ENCODE peak calls at places on chromosomes 7 and 10, in nine cellular contexts. A is endodermal cell, J is GM13976, D is thoracic aorta, X is HFF-Myc, Z is tibial artery, L is endothelial cell, W is astrocyte of the spinal cord, C is AG04449. N is an unnamed sample.

GRCh38 chr10:78957471-78958039 is 111.2 kb upstream of the ZMIZ1 start:
- DNase-seq in A (no peak), J (no peak), D (no peak), X (no peak), Z (no peak), L (no peak), W (peak), C (no peak), N (no peak)

GRCh38 chr7:73342645-73343044 is 14.7 kb downstream of the FKBP6 start:
- DNase-seq in A (peak), J (no peak), D (no peak), X (no peak), Z (no peak), L (peak), W (peak), C (no peak), N (peak)

GRCh38 chr7:80771523-80771922 is 133.1 kb downstream of the CD36 start:
- DNase-seq in A (no peak), J (no peak), D (no peak), X (no peak), Z (no peak), L (no peak), W (peak), C (no peak), N (no peak)

GRCh38 chr10:69446650-69447151 is 4.6 kb upstream of the TSPAN15 start:
- DNase-seq in A (no peak), J (no peak), D (no peak), X (peak), Z (no peak), L (no peak), W (peak), C (peak), N (peak)

GRCh38 chr7:44765579-44766415 is 17.1 kb downstream of the ZMIZ2 start:
- DNase-seq in A (no peak), J (peak), D (no peak), X (no peak), Z (no peak), L (no peak), W (no peak), C (no peak), N (no peak)

GRCh38 chr10:26550774-26551526 is 112.8 kb downstream of the APBB1IP start:
- DNase-seq in A (peak), J (no peak), D (no peak), X (no peak), Z (no peak), L (no peak), W (no peak), C (no peak), N (peak)

GRCh38 chr10:11930342-11930978 is 107.3 kb downstream of the PROSER2 start:
- DNase-seq in A (no peak), J (no peak), D (no peak), X (no peak), Z (no peak), L (no peak), W (no peak), C (no peak), N (no peak)

GRCh38 chr10:119199231-119199992 is 8.0 kb upstream of the GRK5 start:
- DNase-seq in A (peak), J (peak), D (no peak), X (peak), Z (peak), L (peak), W (peak), C (peak), N (peak)

GRCh38 chr10:107103174-107104025 is 61.1 kb downstream of the SORCS1 start:
- DNase-seq in A (no peak), J (no peak), D (no peak), X (no peak), Z (no peak), L (no peak), W (no peak), C (no peak), N (no peak)

GRCh38 chr10:5888843-5889623 is 660 bp downstream of the ANKRD16 start:
- DNase-seq in A (peak), J (peak), D (no peak), X (no peak), Z (peak), L (peak), W (peak), C (no peak), N (peak)

GRCh38 chr10:110074986-110075664 is 67.3 kb downstream of the ADD3 start:
- DNase-seq in A (no peak), J (no peak), D (no peak), X (peak), Z (no peak), L (no peak), W (peak), C (peak), N (no peak)
- TF ChIP-seq CTCF in A (no peak), J (no peak), D (no peak), X (no peak), Z (no peak), L (no peak), W (no peak), C (no peak), N (no peak)

DNA sequence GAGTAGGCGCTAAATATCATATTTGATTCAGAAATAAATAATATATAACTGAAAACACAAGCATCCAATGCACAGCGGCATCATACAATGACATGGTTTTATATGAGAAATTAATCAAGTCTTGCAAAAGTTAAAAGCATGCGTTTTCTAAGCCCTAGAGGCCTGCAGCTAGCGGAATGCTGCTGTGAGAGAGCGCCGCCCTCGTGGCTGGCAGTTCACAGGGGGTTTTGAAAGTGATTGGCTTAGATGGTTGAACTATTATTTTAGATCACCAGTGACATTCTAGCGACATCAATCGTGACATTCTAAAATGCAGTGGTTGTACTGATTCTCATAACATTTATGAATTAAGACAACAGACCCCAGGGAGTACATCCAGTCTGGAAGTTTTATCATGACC is 235.2 kb upstream of the MGMT start:
- DNase-seq in A (no peak), J (no peak), D (no peak), X (no peak), Z (no peak), L (no peak), W (no peak), C (no peak), N (no peak)
- TF ChIP-seq CTCF in A (peak), J (no peak), D (no peak), X (no peak), Z (no peak), L (no peak), W (no peak), C (no peak), N (no peak)

GRCh38 chr10:14878266-14879054 is at the start of gene SUV39H2:
- DNase-seq in A (peak), J (peak), D (peak), X (peak), Z (peak), L (peak), W (peak), C (no peak), N (peak)
- TF ChIP-seq CTCF in A (no peak), J (no peak), D (no peak), X (no peak), Z (no peak), L (no peak), W (no peak), C (no peak), N (no peak)

GRCh38 chr7:100839361-100839760 is 12.0 kb upstream of the EPHB4 start:
- DNase-seq in A (no peak), J (no peak), D (no peak), X (no peak), Z (no peak), L (no peak), W (no peak), C (no peak), N (no peak)
- TF ChIP-seq CTCF in A (no peak), J (no peak), D (no peak), X (no peak), Z (no peak), L (no peak), W (no peak), C (no peak), N (no peak)

GRCh38 chr7:133535308-133535707 is 282.4 kb downstream of the EXOC4 start:
- DNase-seq in A (no peak), J (no peak), D (no peak), X (no peak), Z (no peak), L (no peak), W (no peak), C (no peak), N (no peak)

GRCh38 chr7:133530682-133531081 is 277.8 kb downstream of the EXOC4 start:
- DNase-seq in A (no peak), J (no peak), D (no peak), X (peak), Z (no peak), L (no peak), W (peak), C (peak), N (no peak)

GRCh38 chr7:133528796-133529195 is 275.9 kb downstream of the EXOC4 start:
- DNase-seq in A (no peak), J (no peak), D (no peak), X (no peak), Z (no peak), L (no peak), W (no peak), C (no peak), N (no peak)

GRCh38 chr7:133534816-133535215 is 281.9 kb downstream of the EXOC4 start:
- DNase-seq in A (no peak), J (no peak), D (no peak), X (no peak), Z (no peak), L (no peak), W (no peak), C (no peak), N (no peak)

GRCh38 chr7:133529861-133530260 is 277.0 kb downstream of the EXOC4 start:
- DNase-seq in A (no peak), J (no peak), D (no peak), X (no peak), Z (no peak), L (no peak), W (no peak), C (no peak), N (no peak)
- TF ChIP-seq CTCF in A (no peak), J (no peak), D (no peak), X (no peak), Z (no peak), L (no peak), W (no peak), C (no peak), N (no peak)

GRCh38 chr10:93026072-93026471 is 34.5 kb upstream of the CYP26C1 start:
- DNase-seq in A (no peak), J (no peak), D (no peak), X (no peak), Z (no peak), L (no peak), W (no peak), C (no peak), N (no peak)
- TF ChIP-seq CTCF in A (no peak), J (no peak), D (no peak), X (no peak), Z (no peak), L (no peak), W (no peak), C (no peak), N (no peak)

GRCh38 chr10:34489436-34489835 is 325.7 kb downstream of the PARD3 start:
- DNase-seq in A (no peak), J (no peak), D (no peak), X (peak), Z (no peak), L (no peak), W (no peak), C (no peak), N (no peak)

GRCh38 chr10:34491666-34492065 is 323.4 kb downstream of the PARD3 start:
- DNase-seq in A (no peak), J (no peak), D (no peak), X (no peak), Z (no peak), L (no peak), W (peak), C (no peak), N (no peak)

GRCh38 chr10:34492081-34492480 is 323.0 kb downstream of the PARD3 start:
- DNase-seq in A (no peak), J (no peak), D (no peak), X (no peak), Z (no peak), L (no peak), W (no peak), C (no peak), N (no peak)

GRCh38 chr10:34488476-34489130 is 326.5 kb downstream of the PARD3 start:
- DNase-seq in A (no peak), J (no peak), D (no peak), X (no peak), Z (no peak), L (no peak), W (no peak), C (no peak), N (no peak)

DNA sequence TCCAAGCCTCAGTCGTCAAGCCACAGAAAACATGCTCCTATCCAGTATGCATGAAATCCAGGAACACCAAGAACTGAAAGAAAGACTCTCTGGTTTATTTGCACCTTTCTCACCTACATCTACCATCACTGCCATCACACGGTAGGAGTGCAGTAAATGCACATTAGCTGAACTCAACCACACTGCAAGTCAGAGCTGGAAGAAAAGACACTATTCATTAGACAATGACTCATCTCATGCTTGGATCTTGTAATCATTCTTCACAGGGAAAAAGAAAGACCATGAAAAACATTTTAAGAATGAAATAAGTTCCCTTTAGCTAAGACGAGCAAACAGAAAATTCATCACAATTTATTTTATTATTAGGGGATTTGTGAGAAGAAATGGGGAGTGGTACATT is 325.1 kb downstream of the PARD3 start:
- DNase-seq in A (no peak), J (no peak), D (no peak), X (peak), Z (no peak), L (no peak), W (peak), C (peak), N (no peak)
- TF ChIP-seq CTCF in A (no peak), J (no peak), D (no peak), X (no peak), Z (no peak), L (no peak), W (no peak), C (no peak), N (no peak)

DNA sequence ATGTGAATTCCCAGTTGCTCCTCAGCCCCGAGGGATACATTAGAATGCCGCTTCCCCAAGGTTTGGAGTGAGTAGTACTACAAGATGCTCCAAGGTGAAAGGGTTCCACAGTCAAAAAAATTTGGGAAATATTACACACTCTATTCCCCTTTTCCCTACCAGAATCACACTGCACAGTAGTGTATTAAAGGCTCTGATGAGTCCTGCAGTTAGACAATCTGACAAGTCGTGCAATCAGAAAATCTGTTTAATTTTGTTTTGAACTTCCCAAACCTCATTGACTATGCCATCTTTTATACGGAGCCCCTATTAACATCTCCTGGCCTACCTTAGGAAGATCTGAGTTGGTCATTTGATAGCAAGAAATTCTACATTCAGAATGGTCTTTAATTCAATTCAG is 13.6 kb upstream of the UCMA start:
- DNase-seq in A (no peak), J (no peak), D (no peak), X (no peak), Z (no peak), L (no peak), W (no peak), C (no peak), N (no peak)
- TF ChIP-seq CTCF in A (no peak), J (no peak), D (no peak), X (no peak), Z (no peak), L (no peak), W (no peak), C (no peak), N (no peak)

N was measured in Calu3.